ENCODE peak calls at places on chromosomes 11 and 22, in five cellular contexts. N is cardiac muscle cell, K is mucosa of descending colon, E is bronchial epithelial cell, A is stomach. H is an unnamed sample.

GRCh38 chr11:111408789-111409727 is 30.0 kb upstream of the POU2AF1 start:
- DNase-seq in N (peak; percentile 76), K (no peak), E (no peak), A (no peak), H (no peak)

GRCh38 chr22:49582171-49582570 is 245.5 kb downstream of the BRD1 start:
- DNase-seq in N (no peak), K (no peak), E (no peak), A (no peak), H (no peak)

GRCh38 chr11:61293869-61294716 is 1.0 kb downstream of the VWCE start:
- DNase-seq in N (peak; percentile 64), K (peak; percentile 61), E (peak; percentile 22), A (peak; percentile 37), H (peak; percentile 84)

GRCh38 chr11:59939482-59939881 is 1.2 kb downstream of the OOSP1 start:
- DNase-seq in N (no peak), K (no peak), E (no peak), A (no peak), H (no peak)

GRCh38 chr11:11410626-11411025 is 57.6 kb upstream of the CSNK2A3 start:
- DNase-seq in N (no peak), K (no peak), E (no peak), A (no peak), H (no peak)

GRCh38 chr11:44944181-44944852 is 6.4 kb downstream of the TP53I11 start:
- DNase-seq in N (no peak), K (no peak), E (no peak), A (no peak), H (no peak)

GRCh38 chr22:39967996-39968968 is 8.1 kb downstream of the TMA7B start:
- DNase-seq in N (peak; percentile 80), K (no peak), E (no peak), A (no peak), H (peak; percentile 75)

GRCh38 chr11:108278546-108278945 is 55.7 kb downstream of the ATM start:
- DNase-seq in N (peak; percentile 6), K (no peak), E (no peak), A (no peak), H (no peak)

GRCh38 chr11:67288452-67289225 is 464 bp upstream of the ANKRD13D start:
- DNase-seq in N (peak; percentile 97), K (peak; percentile 96), E (peak; percentile 77), A (peak; percentile 89), H (peak; percentile 89)

GRCh38 chr11:62548545-62549335 is 2.1 kb upstream of the AHNAK start:
- DNase-seq in N (peak; percentile 71), K (no peak), E (peak; percentile 52), A (peak; percentile 82), H (peak; percentile 65)

GRCh38 chr11:129881570-129882170 is 13.7 kb downstream of the NFRKB start:
- DNase-seq in N (peak; percentile 40), K (no peak), E (peak; percentile 42), A (peak; percentile 53), H (peak; percentile 45)

GRCh38 chr11:64877390-64878222 is 815 bp downstream of the EHD1 start:
- DNase-seq in N (no peak), K (peak; percentile 83), E (no peak), A (no peak), H (no peak)

GRCh38 chr11:40306938-40307548 is 1152.4 kb downstream of the LRRC4C start:
- DNase-seq in N (peak; percentile 68), K (no peak), E (peak; percentile 62), A (no peak), H (no peak)
- H3K4me3 ChIP-seq in N (no peak overlapping the region), K (no peak overlapping the region), E (no peak overlapping the region), A (no peak overlapping the region), H (no peak overlapping the region)

GRCh38 chr11:110075087-110075821 is 17.9 kb upstream of the ZC3H12C start:
- DNase-seq in N (peak; percentile 40), K (no peak), E (no peak), A (no peak), H (peak; percentile 36)

GRCh38 chr11:110077318-110077717 is 15.9 kb upstream of the ZC3H12C start:
- DNase-seq in N (no peak), K (no peak), E (no peak), A (no peak), H (no peak)

GRCh38 chr11:110074499-110074898 is 18.7 kb upstream of the ZC3H12C start:
- DNase-seq in N (no peak), K (no peak), E (no peak), A (no peak), H (no peak)

GRCh38 chr11:110076388-110076965 is 16.7 kb upstream of the ZC3H12C start:
- DNase-seq in N (no peak), K (peak; percentile 53), E (peak; percentile 56), A (no peak), H (no peak)

DNA sequence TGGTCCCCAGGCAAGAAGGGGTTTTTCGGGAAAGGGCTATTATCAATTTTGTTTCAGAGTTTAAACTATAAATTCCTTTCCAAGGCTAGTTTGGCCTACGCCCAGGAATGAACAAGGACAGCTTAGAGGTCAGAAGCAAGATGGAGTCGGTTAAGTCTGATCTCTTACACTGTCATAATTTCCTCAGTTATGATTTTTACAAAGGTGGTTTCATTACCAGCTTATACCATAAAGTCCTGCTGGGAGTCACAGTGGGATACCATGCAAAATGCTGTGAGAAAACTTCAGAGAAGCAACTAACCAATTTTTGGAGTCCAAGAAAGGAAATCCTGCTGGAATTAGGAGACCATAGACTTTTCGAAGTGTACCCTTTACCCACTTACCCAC is 17.4 kb upstream of the ZC3H12C start:
- DNase-seq in N (no peak), K (no peak), E (no peak), A (no peak), H (peak; percentile 24)
- H3K4me3 ChIP-seq in N (no peak overlapping the region), K (no peak overlapping the region), E (no peak overlapping the region), A (no peak overlapping the region), H (no peak overlapping the region)

GRCh38 chr11:72583616-72584292 is 90.5 kb downstream of the PDE2A start:
- DNase-seq in N (no peak), K (no peak), E (no peak), A (no peak), H (no peak)

GRCh38 chr11:72585762-72586590 is 88.2 kb downstream of the PDE2A start:
- DNase-seq in N (peak; percentile 72), K (peak; percentile 12), E (peak; percentile 55), A (peak; percentile 80), H (peak; percentile 87)

GRCh38 chr11:72584933-72585597 is 89.2 kb downstream of the PDE2A start:
- DNase-seq in N (no peak), K (no peak), E (no peak), A (no peak), H (no peak)

GRCh38 chr11:72583177-72583553 is 91.1 kb downstream of the PDE2A start:
- DNase-seq in N (no peak), K (no peak), E (no peak), A (no peak), H (no peak)

DNA sequence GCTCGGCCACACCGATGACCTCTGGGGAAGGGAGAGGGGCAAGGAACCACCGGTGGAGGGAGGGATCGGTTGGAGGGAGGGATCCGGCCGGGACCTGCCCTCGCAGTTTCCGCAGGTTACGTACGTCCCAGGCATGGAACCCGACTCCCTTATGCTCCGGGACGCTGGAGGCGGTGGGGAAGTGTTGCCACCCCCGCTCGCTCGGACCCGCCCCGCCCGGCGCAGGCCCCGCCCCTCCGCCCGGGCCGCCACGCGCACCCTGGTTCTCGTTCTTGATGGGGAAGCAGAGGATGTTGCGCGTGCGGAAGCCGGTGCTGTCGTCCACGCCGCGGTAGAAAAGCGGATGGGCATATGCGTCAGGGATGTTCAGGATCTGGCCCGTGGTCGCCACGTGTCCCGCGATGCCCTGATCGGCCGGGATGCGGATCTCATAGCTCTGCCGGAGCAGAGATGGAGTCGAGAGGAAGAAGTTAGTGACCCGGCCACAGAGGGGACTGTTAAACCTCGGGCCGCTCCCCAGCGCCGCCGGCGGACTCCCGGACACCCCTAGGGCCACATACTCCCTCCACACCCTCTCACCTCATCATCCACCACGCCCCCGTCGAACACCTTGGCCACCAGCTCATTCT is 89.8 kb downstream of the PDE2A start:
- DNase-seq in N (peak; percentile 37), K (peak; percentile 81), E (peak; percentile 29), A (peak; percentile 48), H (peak; percentile 69)
- H3K4me3 ChIP-seq in N (peak overlapping the region; percentile 2), K (no peak overlapping the region), E (peak overlapping the region; percentile 14), A (peak overlapping the region; percentile 32), H (no peak overlapping the region)

DNA sequence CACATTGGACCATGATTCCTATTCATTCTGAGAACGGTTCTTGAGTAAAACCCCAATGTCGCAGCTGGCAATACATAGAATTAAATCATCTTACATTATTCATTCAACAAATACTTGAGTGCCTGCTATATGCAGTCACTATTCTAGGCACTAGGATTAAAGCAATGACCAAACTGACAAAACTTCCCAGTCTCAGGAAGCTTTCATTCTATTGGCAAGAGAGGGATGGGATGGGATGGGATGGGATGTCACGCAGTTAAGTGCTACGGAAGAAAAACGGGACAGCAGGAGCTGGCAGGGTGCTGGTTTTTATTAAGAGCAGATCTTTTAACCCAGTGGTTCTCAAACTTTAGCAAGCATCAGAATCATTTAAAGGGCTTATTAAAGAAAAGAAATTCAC is 2.9 kb downstream of the PAK1 start:
- DNase-seq in N (no peak), K (no peak), E (no peak), A (no peak), H (no peak)
- H3K4me3 ChIP-seq in N (no peak overlapping the region), K (no peak overlapping the region), E (no peak overlapping the region), A (peak overlapping the region; percentile 72), H (no peak overlapping the region)

GRCh38 chr11:102109896-102110760 is at the start of gene YAP1:
- DNase-seq in N (peak; percentile 97), K (peak; percentile 91), E (peak; percentile 67), A (peak; percentile 88), H (peak; percentile 91)

GRCh38 chr11:102112654-102112926 is 2.3 kb downstream of the YAP1 start:
- DNase-seq in N (no peak), K (no peak), E (no peak), A (no peak), H (no peak)

GRCh38 chr11:102111011-102111786 is 952 bp downstream of the YAP1 start:
- DNase-seq in N (peak; percentile 96), K (peak; percentile 77), E (peak; percentile 58), A (peak; percentile 79), H (peak; percentile 84)

GRCh38 chr11:102111787-102112653 is 1.8 kb downstream of the YAP1 start:
- DNase-seq in N (peak; percentile 89), K (no peak), E (peak; percentile 96), A (peak; percentile 72), H (peak; percentile 60)

DNA sequence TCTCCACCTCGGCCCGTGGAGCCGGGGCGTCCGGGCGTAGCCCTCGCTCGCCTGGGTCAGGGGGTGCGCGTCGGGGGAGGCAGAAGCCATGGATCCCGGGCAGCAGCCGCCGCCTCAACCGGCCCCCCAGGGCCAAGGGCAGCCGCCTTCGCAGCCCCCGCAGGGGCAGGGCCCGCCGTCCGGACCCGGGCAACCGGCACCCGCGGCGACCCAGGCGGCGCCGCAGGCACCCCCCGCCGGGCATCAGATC is 439 bp downstream of the YAP1 start:
- DNase-seq in N (no peak), K (peak; percentile 67), E (no peak), A (no peak), H (no peak)
- H3K4me3 ChIP-seq in N (peak overlapping the region; percentile 98), K (peak overlapping the region; percentile 84), E (peak overlapping the region; percentile 96), A (peak overlapping the region; percentile 64), H (peak overlapping the region; percentile 78)

DNA sequence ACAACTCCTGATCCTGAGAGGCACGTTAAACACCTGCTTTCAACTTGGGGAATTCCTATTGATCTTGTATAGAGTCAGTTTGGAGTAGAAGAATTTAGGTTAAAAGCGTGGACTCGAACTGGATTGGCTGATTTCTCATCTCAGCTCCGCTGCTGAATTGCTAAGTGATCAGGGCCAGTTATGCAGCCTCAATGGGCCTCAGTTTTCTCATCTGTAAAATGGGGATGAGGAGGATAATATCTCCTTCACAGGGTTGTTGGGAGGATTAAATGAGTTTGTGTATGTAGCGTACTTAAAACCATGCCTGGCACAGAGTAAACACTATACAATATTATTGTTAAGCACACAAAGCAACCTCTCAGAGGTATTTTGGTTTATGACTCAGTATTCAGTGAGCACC is 53.2 kb upstream of the HEPHL1 start:
- DNase-seq in N (no peak), K (no peak), E (no peak), A (no peak), H (no peak)
- H3K4me3 ChIP-seq in N (no peak overlapping the region), K (no peak overlapping the region), E (no peak overlapping the region), A (no peak overlapping the region), H (no peak overlapping the region)

GRCh38 chr11:120747801-120748484 is 236.4 kb downstream of the GRIK4 start:
- DNase-seq in N (no peak), K (no peak), E (peak; percentile 10), A (no peak), H (no peak)
- H3K4me3 ChIP-seq in N (no peak overlapping the region), K (no peak overlapping the region), E (no peak overlapping the region), A (no peak overlapping the region), H (no peak overlapping the region)

H was measured in testis.